ENCODE peak calls at places on chromosomes 5 and 9, in six cellular contexts. M, Z, C, X, L and D are unnamed samples.
A peak's percentile ranks its signal among the peaks of the same experiment; 100 is the strongest.

GRCh38 chr9:7210854-7211637 is 453.3 kb downstream of the KDM4C start:
- DNase-seq in C (no peak), Z (no peak), L (no peak), X (no peak), M (no peak), D (no peak)

GRCh38 chr5:147893820-147894219 is 12.5 kb downstream of the C5orf46 start:
- DNase-seq in C (no peak), Z (no peak), X (no peak), M (no peak), L (no peak), D (no peak)

GRCh38 chr9:130036099-130036498 is 6.9 kb downstream of the FNBP1 start:
- DNase-seq in L (no peak), X (no peak), C (peak; percentile 65), M (no peak), Z (no peak), D (no peak)

GRCh38 chr5:132308701-132309100 is 14.5 kb downstream of the SLC22A4 start:
- DNase-seq in Z (no peak), X (no peak), C (no peak), L (no peak), M (no peak), D (no peak)

GRCh38 chr9:90095682-90096081 is 490.9 kb downstream of the GADD45G start:
- DNase-seq in Z (no peak), L (no peak), M (peak; percentile 88), C (no peak), X (no peak), D (no peak)

GRCh38 chr5:14628346-14628745 is 36.2 kb upstream of the OTULIN start:
- DNase-seq in L (peak; percentile 24), Z (no peak), C (peak; percentile 64), X (no peak), M (peak; percentile 35), D (peak; percentile 40)

GRCh38 chr5:142925795-142926194 is 155.6 kb downstream of the ARHGAP26 start:
- DNase-seq in L (peak; percentile 47), M (peak; percentile 48), Z (no peak), C (peak; percentile 91), X (no peak), D (no peak)

GRCh38 chr9:38371495-38371894 is 21.0 kb upstream of the ALDH1B1 start:
- DNase-seq in L (peak; percentile 38), C (peak; percentile 27), Z (no peak), M (peak; percentile 75), X (peak; percentile 52), D (peak; percentile 33)

GRCh38 chr9:111282940-111283339 is 47.1 kb downstream of the OR2K2 start:
- DNase-seq in M (no peak), L (no peak), X (no peak), Z (no peak), C (no peak), D (no peak)

GRCh38 chr9:125845271-125845808 is 98.2 kb downstream of the PBX3 start:
- DNase-seq in Z (no peak), X (no peak), M (no peak), C (no peak), L (no peak), D (no peak)

GRCh38 chr5:123811771-123812170 is 299.8 kb downstream of the CSNK1G3 start:
- DNase-seq in C (no peak), X (no peak), Z (no peak), L (no peak), M (no peak), D (no peak)

GRCh38 chr5:88269222-88269771 is 652 bp upstream of the TMEM161B start:
- DNase-seq in Z (no peak), L (peak; percentile 8), C (peak; percentile 16), M (peak; percentile 19), X (no peak), D (peak; percentile 18)

GRCh38 chr5:136042665-136043121 is 13.9 kb downstream of the TGFBI start:
- DNase-seq in X (no peak), C (no peak), M (no peak), Z (no peak), L (no peak), D (no peak)

GRCh38 chr9:100028201-100028784 is 70.5 kb downstream of the ERP44 start:
- DNase-seq in X (peak; percentile 76), L (peak; percentile 49), C (peak; percentile 76), Z (peak; percentile 66), M (peak; percentile 82), D (peak; percentile 46)

GRCh38 chr5:23591250-23591649 is 83.8 kb downstream of the PRDM9 start:
- DNase-seq in X (no peak), M (no peak), L (no peak), C (no peak), Z (no peak), D (no peak)

GRCh38 chr5:67221487-67222242 is 25.1 kb upstream of the CD180 start:
- DNase-seq in L (no peak), M (no peak), Z (peak; percentile 59), C (no peak), X (no peak), D (no peak)

GRCh38 chr5:81717815-81718214 is 33.1 kb downstream of the SSBP2 start:
- DNase-seq in X (no peak), C (peak; percentile 80), M (no peak), L (no peak), Z (no peak), D (no peak)

GRCh38 chr9:36793277-36793676 is 220.6 kb downstream of the MELK start:
- DNase-seq in M (no peak), L (no peak), C (no peak), X (no peak), Z (no peak), D (no peak)

GRCh38 chr9:127611796-127612790 is at the start of gene STXBP1:
- DNase-seq in Z (peak; percentile 81), X (peak; percentile 91), M (peak; percentile 94), L (peak; percentile 89), C (peak; percentile 76), D (peak; percentile 94)

GRCh38 chr5:164351245-164351834 is 845.9 kb downstream of the MAT2B start:
- DNase-seq in L (no peak), M (no peak), X (no peak), C (no peak), Z (no peak), D (no peak)

GRCh38 chr5:42005561-42006153 is 80.6 kb downstream of the FBXO4 start:
- DNase-seq in C (peak; percentile 24), M (no peak), Z (no peak), X (no peak), L (no peak), D (no peak)

GRCh38 chr9:20990867-20991266 is 40.6 kb downstream of the HACD4 start:
- DNase-seq in X (no peak), M (no peak), Z (no peak), L (no peak), C (no peak), D (no peak)

GRCh38 chr5:172660974-172661373 is 19.9 kb downstream of the NEURL1B start:
- DNase-seq in C (no peak), M (no peak), Z (no peak), X (no peak), L (no peak), D (no peak)

GRCh38 chr9:137634016-137634415 is 15.2 kb downstream of the EHMT1 start:
- DNase-seq in L (no peak), M (no peak), Z (no peak), X (no peak), C (no peak), D (no peak)

GRCh38 chr5:141094481-141095262 is at the start of gene PCDHB2:
- DNase-seq in C (peak; percentile 14), L (peak; percentile 16), X (no peak), M (peak; percentile 28), Z (no peak), D (peak; percentile 31)

GRCh38 chr5:178730940-178731265 is 444 bp upstream of the ZNF354A start:
- DNase-seq in Z (no peak), M (no peak), C (no peak), L (no peak), X (no peak), D (no peak)
- H3K27ac ChIP-seq in Z (peak overlapping the region; percentile 85), M (no peak overlapping the region), C (no peak overlapping the region), L (peak overlapping the region; percentile 67), X (no peak overlapping the region), D (no peak overlapping the region)

DNA sequence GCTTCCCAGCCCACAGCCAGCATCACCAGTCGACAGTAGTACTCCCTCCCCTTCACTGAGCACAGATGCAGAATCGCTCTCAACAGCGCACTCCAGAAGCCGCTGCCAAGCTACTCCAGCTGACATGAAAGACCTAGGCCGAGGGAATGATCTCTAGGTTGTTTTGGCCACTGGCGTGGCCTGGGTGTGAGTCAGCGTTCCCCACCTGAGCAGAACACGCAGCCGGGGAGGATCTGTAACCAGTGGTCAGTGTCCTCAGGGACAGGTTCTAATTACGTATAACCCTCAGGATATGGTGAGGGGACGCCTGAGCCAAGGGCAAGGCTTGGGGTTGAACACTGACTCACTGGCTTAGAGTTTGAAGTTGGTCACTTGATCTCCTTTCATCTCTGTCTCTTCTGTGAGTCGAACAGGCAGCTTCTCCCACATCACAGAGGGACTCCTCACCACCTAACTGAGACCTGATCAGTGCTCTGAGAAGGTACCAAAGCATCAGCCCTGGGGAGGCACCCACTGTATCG is 76.9 kb upstream of the IL17B start:
- DNase-seq in C (peak; percentile 86), Z (no peak), L (no peak), X (no peak), M (no peak), D (peak; percentile 62)
- H3K4me3 ChIP-seq in C (no peak overlapping the region), Z (no peak overlapping the region), L (no peak overlapping the region), X (no peak overlapping the region), M (no peak overlapping the region), D (no peak overlapping the region)

GRCh38 chr5:34833090-34833489 is 5.9 kb upstream of the TTC23L start:
- DNase-seq in Z (no peak), L (no peak), M (no peak), C (no peak), X (no peak), D (no peak)

GRCh38 chr5:34834794-34835089 is 4.2 kb upstream of the TTC23L start:
- DNase-seq in M (no peak), X (no peak), Z (no peak), L (no peak), C (no peak), D (no peak)

GRCh38 chr5:34835664-34836063 is 3.3 kb upstream of the TTC23L start:
- DNase-seq in M (no peak), L (no peak), Z (no peak), X (no peak), C (no peak), D (no peak)

GRCh38 chr5:34832568-34832967 is 6.4 kb upstream of the TTC23L start:
- DNase-seq in Z (no peak), M (no peak), C (no peak), L (no peak), X (no peak), D (no peak)

GRCh38 chr5:34833991-34834793 is 4.8 kb upstream of the TTC23L start:
- DNase-seq in Z (no peak), C (no peak), X (no peak), M (no peak), L (no peak), D (no peak)
- TF ChIP-seq POLR2A in Z (no peak), C (no peak), X (no peak), M (no peak), L (no peak), D (no peak)

GRCh38 chr5:177448244-177448950 is 1.8 kb downstream of the PRR7 start:
- DNase-seq in Z (no peak), M (no peak), X (no peak), L (no peak), C (no peak), D (no peak)

GRCh38 chr5:177447611-177448243 is 1.1 kb downstream of the PRR7 start:
- DNase-seq in X (peak; percentile 54), M (peak; percentile 83), L (no peak), C (peak; percentile 51), Z (no peak), D (no peak)

GRCh38 chr5:177445052-177446016 is 1.3 kb upstream of the PRR7 start:
- DNase-seq in C (no peak), L (no peak), Z (no peak), X (no peak), M (no peak), D (no peak)

GRCh38 chr5:177446184-177447065 is at the start of gene PRR7:
- DNase-seq in C (peak; percentile 64), Z (peak; percentile 73), X (peak; percentile 66), M (peak; percentile 74), L (peak; percentile 51), D (peak; percentile 80)

GRCh38 chr5:177447066-177447610 is 524 bp downstream of the PRR7 start:
- DNase-seq in M (peak; percentile 70), X (peak; percentile 46), Z (peak; percentile 66), L (no peak), C (peak; percentile 25), D (peak; percentile 66)
- H3K27ac ChIP-seq in M (peak overlapping the region; percentile 76), X (peak overlapping the region; percentile 46), Z (peak overlapping the region; percentile 83), L (peak overlapping the region; percentile 41), C (peak overlapping the region; percentile 15), D (no peak overlapping the region)